ENCODE peak calls at places on chromosomes 16 and 17, in seven cellular contexts. One of them, this sample, is unnamed.

GRCh38 chr17:59753522-59754467 is 46.3 kb downstream of the VMP1 start:
- DNase-seq in neural progenitor cell: peak; percentile 81
- DNase-seq in sigmoid colon: no peak
- DNase-seq in prostate gland: peak; percentile 72
- DNase-seq in progenitor cell of endocrine pancreas: no peak
- DNase-seq in Calu3: peak; percentile 21
- DNase-seq in heart right ventricle: peak; percentile 43
- DNase-seq in this sample: no peak

GRCh38 chr16:75617121-75617520 is 6.0 kb downstream of the ADAT1 start:
- DNase-seq in neural progenitor cell: no peak
- DNase-seq in sigmoid colon: no peak
- DNase-seq in prostate gland: no peak
- DNase-seq in progenitor cell of endocrine pancreas: no peak
- DNase-seq in Calu3: no peak
- DNase-seq in heart right ventricle: no peak
- DNase-seq in this sample: no peak

GRCh38 chr16:75572859-75573542 is 6.8 kb downstream of the GABARAPL2 start:
- DNase-seq in neural progenitor cell: no peak
- DNase-seq in sigmoid colon: peak; percentile 57
- DNase-seq in prostate gland: no peak
- DNase-seq in progenitor cell of endocrine pancreas: no peak
- DNase-seq in Calu3: no peak
- DNase-seq in heart right ventricle: no peak
- DNase-seq in this sample: no peak

GRCh38 chr17:49880291-49881053 is 32.6 kb upstream of the TAC4 start:
- DNase-seq in neural progenitor cell: peak; percentile 94
- DNase-seq in sigmoid colon: peak; percentile 82
- DNase-seq in prostate gland: peak; percentile 58
- DNase-seq in progenitor cell of endocrine pancreas: peak; percentile 80
- DNase-seq in Calu3: peak; percentile 95
- DNase-seq in heart right ventricle: peak; percentile 61
- DNase-seq in this sample: peak; percentile 69

GRCh38 chr16:18931756-18932155 is 5.5 kb upstream of the SMG1 start:
- DNase-seq in neural progenitor cell: no peak
- DNase-seq in sigmoid colon: no peak
- DNase-seq in prostate gland: no peak
- DNase-seq in progenitor cell of endocrine pancreas: no peak
- DNase-seq in Calu3: no peak
- DNase-seq in heart right ventricle: peak; percentile 73
- DNase-seq in this sample: no peak

GRCh38 chr17:11986939-11987329 is 10.3 kb downstream of the ZNF18 start:
- DNase-seq in neural progenitor cell: peak; percentile 56
- DNase-seq in sigmoid colon: no peak
- DNase-seq in prostate gland: no peak
- DNase-seq in progenitor cell of endocrine pancreas: no peak
- DNase-seq in Calu3: peak; percentile 3
- DNase-seq in heart right ventricle: peak; percentile 5
- DNase-seq in this sample: no peak

GRCh38 chr16:82895843-82896242 is 269.1 kb downstream of the CDH13 start:
- DNase-seq in neural progenitor cell: no peak
- DNase-seq in sigmoid colon: no peak
- DNase-seq in prostate gland: no peak
- DNase-seq in progenitor cell of endocrine pancreas: no peak
- DNase-seq in Calu3: no peak
- DNase-seq in heart right ventricle: no peak
- DNase-seq in this sample: no peak

GRCh38 chr17:21304091-21304490 is 19.6 kb downstream of the MAP2K3 start:
- DNase-seq in neural progenitor cell: no peak
- DNase-seq in sigmoid colon: peak; percentile 74
- DNase-seq in prostate gland: no peak
- DNase-seq in progenitor cell of endocrine pancreas: no peak
- DNase-seq in Calu3: no peak
- DNase-seq in heart right ventricle: no peak
- DNase-seq in this sample: peak; percentile 51

GRCh38 chr16:10981697-10982216 is 37.4 kb downstream of the CLEC16A start:
- DNase-seq in neural progenitor cell: no peak
- DNase-seq in sigmoid colon: no peak
- DNase-seq in prostate gland: no peak
- DNase-seq in progenitor cell of endocrine pancreas: no peak
- DNase-seq in Calu3: peak; percentile 37
- DNase-seq in heart right ventricle: no peak
- DNase-seq in this sample: no peak

GRCh38 chr17:1049446-1050225 is 52.7 kb downstream of the TIMM22 start:
- DNase-seq in neural progenitor cell: no peak
- DNase-seq in sigmoid colon: no peak
- DNase-seq in prostate gland: no peak
- DNase-seq in progenitor cell of endocrine pancreas: no peak
- DNase-seq in Calu3: no peak
- DNase-seq in heart right ventricle: no peak
- DNase-seq in this sample: peak; percentile 33

GRCh38 chr17:50843150-50843905 is 7.9 kb downstream of the WFIKKN2 start:
- DNase-seq in neural progenitor cell: no peak
- DNase-seq in sigmoid colon: no peak
- DNase-seq in prostate gland: no peak
- DNase-seq in progenitor cell of endocrine pancreas: no peak
- DNase-seq in Calu3: no peak
- DNase-seq in heart right ventricle: no peak
- DNase-seq in this sample: no peak

GRCh38 chr16:81175325-81175891 is 63.1 kb upstream of the BCO1 start:
- DNase-seq in neural progenitor cell: no peak
- DNase-seq in sigmoid colon: no peak
- DNase-seq in prostate gland: peak; percentile 32
- DNase-seq in progenitor cell of endocrine pancreas: no peak
- DNase-seq in Calu3: no peak
- DNase-seq in heart right ventricle: no peak
- DNase-seq in this sample: no peak

GRCh38 chr16:56048425-56049100 is 142.7 kb upstream of the GNAO1 start:
- DNase-seq in neural progenitor cell: no peak
- DNase-seq in sigmoid colon: no peak
- DNase-seq in prostate gland: no peak
- DNase-seq in progenitor cell of endocrine pancreas: no peak
- DNase-seq in Calu3: no peak
- DNase-seq in heart right ventricle: no peak
- DNase-seq in this sample: no peak

GRCh38 chr16:50458694-50459271 is 89.4 kb upstream of the NKD1 start:
- DNase-seq in neural progenitor cell: no peak
- DNase-seq in sigmoid colon: peak; percentile 36
- DNase-seq in prostate gland: no peak
- DNase-seq in progenitor cell of endocrine pancreas: no peak
- DNase-seq in Calu3: no peak
- DNase-seq in heart right ventricle: no peak
- DNase-seq in this sample: no peak

GRCh38 chr16:81214745-81215166 is 23.7 kb upstream of the BCO1 start:
- DNase-seq in neural progenitor cell: peak; percentile 52
- DNase-seq in sigmoid colon: no peak
- DNase-seq in prostate gland: no peak
- DNase-seq in progenitor cell of endocrine pancreas: no peak
- DNase-seq in Calu3: peak; percentile 70
- DNase-seq in heart right ventricle: no peak
- DNase-seq in this sample: no peak

GRCh38 chr16:13421726-13422125 is 498.2 kb upstream of the ERCC4 start:
- DNase-seq in neural progenitor cell: no peak
- DNase-seq in sigmoid colon: no peak
- DNase-seq in prostate gland: no peak
- DNase-seq in progenitor cell of endocrine pancreas: no peak
- DNase-seq in Calu3: no peak
- DNase-seq in heart right ventricle: no peak
- DNase-seq in this sample: no peak

GRCh38 chr17:80002690-80003490 is 32.8 kb downstream of the TBC1D16 start:
- DNase-seq in neural progenitor cell: no peak
- DNase-seq in sigmoid colon: no peak
- DNase-seq in prostate gland: no peak
- DNase-seq in progenitor cell of endocrine pancreas: no peak
- DNase-seq in Calu3: no peak
- DNase-seq in heart right ventricle: no peak
- DNase-seq in this sample: no peak

GRCh38 chr17:951388-952132 is 28.0 kb downstream of the NXN start:
- DNase-seq in neural progenitor cell: peak; percentile 77
- DNase-seq in sigmoid colon: peak; percentile 85
- DNase-seq in prostate gland: peak; percentile 50
- DNase-seq in progenitor cell of endocrine pancreas: peak; percentile 56
- DNase-seq in Calu3: peak; percentile 16
- DNase-seq in heart right ventricle: no peak
- DNase-seq in this sample: no peak

GRCh38 chr16:51034481-51035109 is 116.5 kb downstream of the SALL1 start:
- DNase-seq in neural progenitor cell: no peak
- DNase-seq in sigmoid colon: no peak
- DNase-seq in prostate gland: no peak
- DNase-seq in progenitor cell of endocrine pancreas: no peak
- DNase-seq in Calu3: no peak
- DNase-seq in heart right ventricle: peak; percentile 8
- DNase-seq in this sample: no peak

GRCh38 chr17:32116937-32117336 is 25.4 kb upstream of the RHOT1 start:
- DNase-seq in neural progenitor cell: no peak
- DNase-seq in sigmoid colon: no peak
- DNase-seq in prostate gland: no peak
- DNase-seq in progenitor cell of endocrine pancreas: no peak
- DNase-seq in Calu3: no peak
- DNase-seq in heart right ventricle: no peak
- DNase-seq in this sample: no peak

GRCh38 chr17:32110596-32110995 is 31.7 kb upstream of the RHOT1 start:
- DNase-seq in neural progenitor cell: no peak
- DNase-seq in sigmoid colon: no peak
- DNase-seq in prostate gland: no peak
- DNase-seq in progenitor cell of endocrine pancreas: no peak
- DNase-seq in Calu3: no peak
- DNase-seq in heart right ventricle: no peak
- DNase-seq in this sample: no peak

GRCh38 chr17:32114536-32114935 is 27.8 kb upstream of the RHOT1 start:
- DNase-seq in neural progenitor cell: no peak
- DNase-seq in sigmoid colon: no peak
- DNase-seq in prostate gland: no peak
- DNase-seq in progenitor cell of endocrine pancreas: no peak
- DNase-seq in Calu3: no peak
- DNase-seq in heart right ventricle: no peak
- DNase-seq in this sample: no peak

GRCh38 chr17:32112416-32112815 is 29.9 kb upstream of the RHOT1 start:
- DNase-seq in neural progenitor cell: no peak
- DNase-seq in sigmoid colon: no peak
- DNase-seq in prostate gland: no peak
- DNase-seq in progenitor cell of endocrine pancreas: no peak
- DNase-seq in Calu3: no peak
- DNase-seq in heart right ventricle: no peak
- DNase-seq in this sample: no peak

GRCh38 chr17:32111141-32111771 is 31.0 kb upstream of the RHOT1 start:
- DNase-seq in neural progenitor cell: peak; percentile 60
- DNase-seq in sigmoid colon: peak; percentile 82
- DNase-seq in prostate gland: peak; percentile 32
- DNase-seq in progenitor cell of endocrine pancreas: no peak
- DNase-seq in Calu3: peak; percentile 40
- DNase-seq in heart right ventricle: peak; percentile 70
- DNase-seq in this sample: no peak
- TF ChIP-seq CTCF in neural progenitor cell: peak; percentile 61
- TF ChIP-seq CTCF in sigmoid colon: no peak
- TF ChIP-seq CTCF in prostate gland: no peak
- TF ChIP-seq CTCF in progenitor cell of endocrine pancreas: no peak
- TF ChIP-seq CTCF in Calu3: no peak
- TF ChIP-seq CTCF in heart right ventricle: no peak
- TF ChIP-seq CTCF in this sample: peak; percentile 54

DNA sequence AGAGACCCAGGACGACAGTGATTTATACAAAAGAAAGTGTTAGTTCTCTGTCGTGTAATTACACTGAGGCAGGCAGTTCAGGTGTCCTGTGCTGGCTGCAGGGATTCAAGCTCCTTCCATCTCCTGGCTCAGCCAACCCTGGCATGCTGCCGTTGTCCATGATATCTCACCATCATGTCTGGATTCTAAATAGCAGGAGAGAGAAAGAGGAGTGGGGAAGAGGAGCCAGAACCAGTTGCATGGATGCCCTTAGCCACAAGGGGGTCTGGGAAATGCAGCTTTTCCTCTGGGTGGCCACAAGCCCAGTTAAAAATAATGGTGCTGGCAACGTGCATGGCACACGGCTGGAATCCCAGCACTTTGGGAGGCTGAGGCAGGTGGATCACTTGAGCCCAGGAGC is 9.7 kb downstream of the C16orf54 start:
- DNase-seq in neural progenitor cell: peak; percentile 17
- DNase-seq in sigmoid colon: no peak
- DNase-seq in prostate gland: no peak
- DNase-seq in progenitor cell of endocrine pancreas: no peak
- DNase-seq in Calu3: no peak
- DNase-seq in heart right ventricle: no peak
- DNase-seq in this sample: no peak
- TF ChIP-seq CTCF in neural progenitor cell: peak; percentile 28
- TF ChIP-seq CTCF in sigmoid colon: no peak
- TF ChIP-seq CTCF in prostate gland: no peak
- TF ChIP-seq CTCF in progenitor cell of endocrine pancreas: peak; percentile 29
- TF ChIP-seq CTCF in Calu3: no peak
- TF ChIP-seq CTCF in heart right ventricle: no peak
- TF ChIP-seq CTCF in this sample: no peak

GRCh38 chr17:41178843-41179616 is 1.0 kb upstream of the KRTAP4-2 start:
- DNase-seq in neural progenitor cell: no peak
- DNase-seq in sigmoid colon: no peak
- DNase-seq in prostate gland: no peak
- DNase-seq in progenitor cell of endocrine pancreas: no peak
- DNase-seq in Calu3: no peak
- DNase-seq in heart right ventricle: no peak
- DNase-seq in this sample: no peak

GRCh38 chr17:41184480-41184961 is at the start of gene KRTAP4-1:
- DNase-seq in neural progenitor cell: no peak
- DNase-seq in sigmoid colon: no peak
- DNase-seq in prostate gland: no peak
- DNase-seq in progenitor cell of endocrine pancreas: no peak
- DNase-seq in Calu3: no peak
- DNase-seq in heart right ventricle: no peak
- DNase-seq in this sample: no peak

GRCh38 chr17:41190328-41190727 is 641 bp downstream of the KRTAP9-1 start:
- DNase-seq in neural progenitor cell: no peak
- DNase-seq in sigmoid colon: no peak
- DNase-seq in prostate gland: no peak
- DNase-seq in progenitor cell of endocrine pancreas: no peak
- DNase-seq in Calu3: no peak
- DNase-seq in heart right ventricle: no peak
- DNase-seq in this sample: no peak

GRCh38 chr17:41186872-41187271 is 2.2 kb upstream of the KRTAP4-1 start:
- DNase-seq in neural progenitor cell: no peak
- DNase-seq in sigmoid colon: no peak
- DNase-seq in prostate gland: no peak
- DNase-seq in progenitor cell of endocrine pancreas: no peak
- DNase-seq in Calu3: no peak
- DNase-seq in heart right ventricle: no peak
- DNase-seq in this sample: no peak

DNA sequence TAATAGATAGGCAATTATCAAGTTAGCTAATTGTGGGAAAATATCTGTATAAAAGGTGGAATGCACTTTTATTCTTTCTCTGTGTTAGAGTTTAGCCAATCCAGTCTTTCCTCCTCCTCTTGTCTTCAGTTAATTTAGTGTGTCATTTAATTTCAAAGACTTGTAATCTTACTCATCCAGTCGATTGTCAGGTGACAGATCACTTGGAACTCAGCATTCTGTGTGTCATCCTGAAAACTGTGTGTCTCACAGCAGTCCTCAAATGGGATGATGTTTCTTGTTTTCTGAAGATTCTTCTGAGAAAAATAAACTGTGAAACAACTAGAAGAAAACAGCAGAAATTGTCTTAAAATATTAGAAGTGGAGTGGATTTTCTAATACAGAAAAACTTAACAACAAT is 290 bp upstream of the KRTAP4-1 start:
- DNase-seq in neural progenitor cell: no peak
- DNase-seq in sigmoid colon: no peak
- DNase-seq in prostate gland: no peak
- DNase-seq in progenitor cell of endocrine pancreas: no peak
- DNase-seq in Calu3: no peak
- DNase-seq in heart right ventricle: no peak
- DNase-seq in this sample: no peak
- TF ChIP-seq CTCF in neural progenitor cell: no peak
- TF ChIP-seq CTCF in sigmoid colon: no peak
- TF ChIP-seq CTCF in prostate gland: no peak
- TF ChIP-seq CTCF in progenitor cell of endocrine pancreas: no peak
- TF ChIP-seq CTCF in Calu3: no peak
- TF ChIP-seq CTCF in heart right ventricle: no peak
- TF ChIP-seq CTCF in this sample: no peak

GRCh38 chr16:813204-813915 is 12.8 kb upstream of the GNG13 start:
- DNase-seq in neural progenitor cell: peak; percentile 86
- DNase-seq in sigmoid colon: no peak
- DNase-seq in prostate gland: no peak
- DNase-seq in progenitor cell of endocrine pancreas: peak; percentile 60
- DNase-seq in Calu3: peak; percentile 76
- DNase-seq in heart right ventricle: no peak
- DNase-seq in this sample: no peak
- TF ChIP-seq CTCF in neural progenitor cell: peak; percentile 88
- TF ChIP-seq CTCF in sigmoid colon: no peak
- TF ChIP-seq CTCF in prostate gland: peak; percentile 73
- TF ChIP-seq CTCF in progenitor cell of endocrine pancreas: peak; percentile 84
- TF ChIP-seq CTCF in Calu3: peak; percentile 88
- TF ChIP-seq CTCF in heart right ventricle: peak; percentile 47
- TF ChIP-seq CTCF in this sample: no peak

This sample was measured in CD14-positive monocyte.